ENCODE peak calls at places on chromosome 21, in nine cellular contexts. T is gastrocnemius medialis, U is choroid plexus epithelial cell, G is Calu3, S is GM23338, M is HFFc6, O is AG09319, K is neural progenitor cell, I is WTC11. J is an unnamed sample.

GRCh38 chr21:17802568-17802967 is 16.6 kb downstream of the C21orf91 start:
- DNase-seq in M (peak; percentile 50), U (peak; percentile 75), S (no peak), G (no peak), K (no peak), T (no peak), I (no peak), O (no peak), J (no peak)

GRCh38 chr21:23026878-23027277 is 2028.7 kb downstream of the NCAM2 start:
- DNase-seq in S (no peak), I (no peak), T (no peak), M (no peak), K (no peak), G (no peak), O (no peak), U (no peak), J (no peak)

GRCh38 chr21:15732996-15733329 is 3.2 kb downstream of the USP25 start:
- DNase-seq in I (no peak), K (no peak), O (no peak), G (no peak), T (no peak), M (no peak), U (no peak), S (no peak), J (no peak)

GRCh38 chr21:17679002-17679600 is 66.4 kb upstream of the BTG3 start:
- DNase-seq in S (peak; percentile 76), I (no peak), G (peak; percentile 16), M (peak; percentile 78), T (no peak), K (peak; percentile 69), U (peak; percentile 91), O (peak; percentile 40), J (no peak)

GRCh38 chr21:35324372-35325220 is 275.5 kb upstream of the RUNX1 start:
- DNase-seq in I (no peak), M (peak; percentile 78), O (no peak), G (peak; percentile 17), K (no peak), S (no peak), U (peak; percentile 80), T (peak; percentile 2), J (no peak)

GRCh38 chr21:35127851-35128250 is 78.7 kb upstream of the RUNX1 start:
- DNase-seq in S (no peak), K (no peak), T (no peak), G (no peak), O (no peak), M (no peak), U (no peak), I (no peak), J (no peak)

GRCh38 chr21:16304700-16305099 is 574.9 kb downstream of the USP25 start:
- DNase-seq in T (no peak), M (no peak), G (no peak), O (no peak), S (no peak), K (no peak), I (no peak), U (peak; percentile 28), J (no peak)

GRCh38 chr21:17491716-17492414 is 21.0 kb upstream of the CXADR start:
- DNase-seq in K (no peak), U (peak; percentile 99), T (no peak), O (peak; percentile 88), S (no peak), I (no peak), M (peak; percentile 94), G (peak; percentile 18), J (no peak)

DNA sequence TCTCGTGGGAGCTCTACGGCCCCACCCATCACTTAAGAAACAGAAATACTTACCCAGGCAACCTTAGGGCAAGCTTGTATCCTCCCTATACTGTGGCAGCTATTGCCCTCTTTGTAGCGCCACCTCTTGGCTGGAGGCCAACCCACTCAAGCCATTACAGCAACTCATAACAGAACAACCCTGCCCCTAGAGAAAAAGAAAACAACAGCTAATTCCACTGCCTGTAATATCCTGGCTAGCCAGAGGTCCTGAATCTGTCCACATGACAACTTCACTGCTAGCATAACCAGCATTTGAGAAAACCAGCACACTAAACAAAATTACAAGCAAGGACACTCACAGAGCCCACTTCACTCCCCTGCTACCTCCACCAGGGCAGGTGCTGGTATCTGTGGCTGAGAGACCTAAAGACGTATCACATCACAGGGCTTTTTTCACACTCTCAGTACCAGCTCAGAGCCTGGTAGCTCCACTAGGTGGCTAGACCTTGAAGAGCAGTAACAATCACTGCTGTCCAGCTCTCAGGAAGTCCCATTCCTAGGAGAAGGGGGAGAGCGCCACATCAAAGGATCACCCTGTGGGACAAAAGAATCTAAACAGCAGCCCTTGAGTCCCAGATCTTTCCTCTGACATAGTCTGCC is 14.5 kb upstream of the MX1 start:
- DNase-seq in S (peak; percentile 55), M (no peak), U (no peak), K (no peak), G (peak; percentile 24), O (no peak), I (no peak), T (no peak), J (no peak)
- TF ChIP-seq CTCF in S (peak; percentile 42), M (no peak), U (no peak), K (peak; percentile 3), G (no peak), O (peak; percentile 2), I (no peak), T (no peak), J (no peak)

GRCh38 chr21:36583591-36583990 is 103.7 kb upstream of the CLDN14 start:
- DNase-seq in T (no peak), O (no peak), G (no peak), U (no peak), M (no peak), S (no peak), I (no peak), K (no peak), J (no peak)

GRCh38 chr21:36587388-36587787 is 107.5 kb upstream of the CLDN14 start:
- DNase-seq in I (no peak), G (no peak), U (peak; percentile 11), M (no peak), T (no peak), O (no peak), S (no peak), K (no peak), J (no peak)

GRCh38 chr21:36584980-36585940 is 105.3 kb upstream of the CLDN14 start:
- DNase-seq in I (no peak), G (no peak), M (no peak), U (peak; percentile 21), T (no peak), S (peak; percentile 33), K (no peak), O (no peak), J (no peak)

GRCh38 chr21:36591326-36591970 is 107.5 kb upstream of the SIM2 start:
- DNase-seq in U (no peak), K (no peak), G (no peak), I (no peak), S (no peak), M (no peak), O (no peak), T (no peak), J (no peak)

GRCh38 chr21:36589352-36589971 is 109.5 kb upstream of the SIM2 start:
- DNase-seq in I (peak; percentile 60), U (peak; percentile 56), M (peak; percentile 35), O (peak; percentile 32), G (peak; percentile 49), S (peak; percentile 65), K (peak; percentile 19), T (no peak), J (no peak)
- TF ChIP-seq CTCF in I (peak; percentile 51), U (peak; percentile 75), M (peak; percentile 85), O (peak; percentile 69), G (peak; percentile 67), S (peak; percentile 78), K (peak; percentile 59), T (peak; percentile 28), J (no peak)

GRCh38 chr21:37642493-37642892 is 273.8 kb downstream of the KCNJ6 start:
- DNase-seq in I (peak; percentile 47), G (peak; percentile 37), M (no peak), T (no peak), O (no peak), U (peak; percentile 9), S (peak; percentile 85), K (peak; percentile 78), J (no peak)
- TF ChIP-seq CTCF in I (no peak), G (no peak), M (peak; percentile 23), T (peak; percentile 38), O (no peak), U (peak; percentile 10), S (peak; percentile 72), K (peak; percentile 69), J (no peak)

DNA sequence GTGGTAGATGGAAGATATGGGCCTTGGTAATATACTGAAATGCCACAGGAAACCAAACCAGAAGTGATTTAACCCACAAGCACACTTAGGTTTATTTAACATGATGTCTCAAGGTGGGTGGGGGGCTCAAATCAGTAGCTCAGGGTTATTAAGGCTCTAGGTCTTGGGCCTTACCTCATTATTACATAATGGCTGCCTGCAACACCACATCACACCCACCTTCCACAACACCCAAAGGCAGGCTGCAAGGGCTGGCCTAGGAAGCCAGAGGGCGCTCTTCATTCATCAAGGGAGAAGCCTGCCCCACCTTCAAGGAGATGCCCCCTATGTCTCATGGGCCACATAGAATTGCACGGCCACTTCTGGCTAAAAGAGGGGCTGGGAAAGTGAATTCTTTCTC is 6.0 kb downstream of the TFF1 start:
- DNase-seq in G (no peak), T (no peak), O (no peak), K (no peak), S (peak; percentile 45), U (no peak), I (no peak), M (no peak), J (no peak)
- TF ChIP-seq CTCF in G (no peak), T (no peak), O (no peak), K (no peak), S (peak; percentile 43), U (no peak), I (peak; percentile 44), M (peak; percentile 36), J (no peak)

DNA sequence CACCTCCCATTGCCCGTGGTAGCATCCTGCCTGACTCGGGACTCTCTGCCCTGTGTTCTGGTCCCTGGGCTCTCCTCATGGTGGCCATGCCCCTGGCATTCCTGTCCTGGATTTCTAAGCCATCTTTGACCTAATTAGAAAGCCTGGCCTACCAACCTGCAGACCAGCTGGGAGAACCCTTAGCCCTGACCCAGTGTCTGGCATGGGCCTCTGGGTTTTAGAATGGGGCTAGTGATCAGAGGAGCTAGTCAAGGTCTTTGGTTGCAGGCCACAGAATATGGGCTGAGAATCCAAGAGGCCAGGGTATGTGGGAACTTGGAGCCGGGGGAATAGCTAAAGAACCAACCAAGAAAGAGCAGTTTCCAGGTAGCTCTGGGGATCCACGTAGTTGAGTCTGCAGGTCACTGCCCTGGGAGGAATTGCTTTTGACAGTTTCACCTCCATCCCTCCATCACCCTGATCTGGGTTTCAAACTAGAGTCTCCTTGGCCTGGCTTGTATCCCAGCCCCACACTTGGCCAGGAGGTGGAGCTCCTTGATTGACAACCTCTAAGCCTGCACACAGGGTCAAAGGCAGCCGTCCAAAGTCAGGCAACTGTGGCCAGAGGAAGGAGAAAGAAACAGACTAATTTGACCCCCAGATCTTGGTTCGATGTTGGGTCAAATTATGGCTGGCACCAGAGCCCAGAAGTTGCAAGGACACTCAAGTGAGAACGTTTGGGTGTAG is 54.7 kb upstream of the ABCG1 start:
- DNase-seq in K (peak; percentile 44), G (peak; percentile 48), I (peak; percentile 57), U (peak; percentile 50), T (peak; percentile 42), M (no peak), S (peak; percentile 58), O (no peak), J (no peak)
- TF ChIP-seq CTCF in K (peak; percentile 54), G (peak; percentile 17), I (no peak), U (peak; percentile 70), T (peak; percentile 52), M (peak; percentile 25), S (peak; percentile 46), O (peak; percentile 3), J (no peak)

J was measured in activated B cell treated with CpG ODN at 0.5 μM for 24 hours.